ENCODE peak calls at places on chromosomes 2 and 18, in five cellular contexts. I, J, K, W and H are unnamed samples.

GRCh38 chr18:77147418-77147852 is 14.9 kb upstream of the MBP start:
- DNase-seq in K (no peak), W (no peak), I (no peak), J (peak; percentile 38), H (no peak)

GRCh38 chr2:26355038-26355995 is 8.7 kb upstream of the ADGRF3 start:
- DNase-seq in K (no peak), J (peak; percentile 100), I (no peak), W (peak; percentile 81), H (no peak)

GRCh38 chr2:33602216-33602830 is 3.2 kb upstream of the FAM98A start:
- DNase-seq in I (no peak), K (no peak), W (no peak), J (no peak), H (no peak)

GRCh38 chr2:151760139-151760650 is 25.9 kb upstream of the NEB start:
- DNase-seq in I (no peak), W (no peak), K (no peak), J (peak; percentile 55), H (no peak)

GRCh38 chr18:46148810-46149209 is 44.6 kb downstream of the HAUS1 start:
- DNase-seq in W (peak; percentile 39), K (peak; percentile 70), J (peak; percentile 61), I (no peak), H (peak; percentile 68)

GRCh38 chr2:142981069-142981378 is 103.6 kb downstream of the KYNU start:
- DNase-seq in W (no peak), I (no peak), J (no peak), K (no peak), H (no peak)

GRCh38 chr2:10538224-10538894 is 90.2 kb upstream of the ODC1 start:
- DNase-seq in J (peak; percentile 99), W (no peak), I (peak; percentile 17), K (no peak), H (no peak)

GRCh38 chr2:46145017-46145416 is 152.2 kb upstream of the EPAS1 start:
- DNase-seq in I (no peak), J (no peak), W (no peak), K (no peak), H (no peak)

GRCh38 chr2:218285604-218286003 is 6.7 kb downstream of the TMBIM1 start:
- DNase-seq in I (no peak), J (no peak), K (no peak), W (no peak), H (no peak)

GRCh38 chr2:178320011-178320410 is 125.7 kb downstream of the OSBPL6 start:
- DNase-seq in W (no peak), I (no peak), J (peak; percentile 19), K (no peak), H (no peak)

GRCh38 chr2:98959759-98960507 is 23.9 kb upstream of the CRACDL start:
- DNase-seq in W (no peak), K (no peak), I (no peak), J (no peak), H (no peak)

GRCh38 chr2:205716126-205716525 is 33.8 kb downstream of the NRP2 start:
- DNase-seq in W (no peak), J (no peak), I (no peak), K (peak; percentile 35), H (no peak)
- TF ChIP-seq CTCF in W (peak; percentile 11), J (peak; percentile 39), I (no peak), K (peak; percentile 13), H (no peak)

GRCh38 chr2:127195140-127196074 is 24.7 kb downstream of the CYP27C1 start:
- DNase-seq in I (no peak), J (no peak), W (no peak), K (no peak), H (no peak)

GRCh38 chr2:127196549-127196948 is 23.6 kb downstream of the CYP27C1 start:
- DNase-seq in I (no peak), W (no peak), K (no peak), J (no peak), H (no peak)

GRCh38 chr2:127197475-127198385 is 22.4 kb downstream of the CYP27C1 start:
- DNase-seq in J (peak; percentile 38), I (peak; percentile 85), K (peak; percentile 87), W (no peak), H (peak; percentile 67)

GRCh38 chr2:127199223-127199622 is 20.9 kb downstream of the CYP27C1 start:
- DNase-seq in W (no peak), J (no peak), K (no peak), I (no peak), H (no peak)

GRCh38 chr2:127196998-127197397 is 23.1 kb downstream of the CYP27C1 start:
- DNase-seq in K (no peak), W (no peak), I (no peak), J (peak; percentile 29), H (no peak)
- TF ChIP-seq CTCF in K (peak; percentile 84), W (no peak), I (no peak), J (peak; percentile 39), H (peak; percentile 40)

GRCh38 chr18:36828157-36828629 is 609 bp downstream of the TPGS2 start:
- DNase-seq in J (peak; percentile 59), K (no peak), I (peak; percentile 60), W (no peak), H (no peak)

GRCh38 chr18:36830141-36830495 is 1.2 kb downstream of the KIAA1328 start:
- DNase-seq in W (no peak), K (no peak), I (no peak), J (no peak), H (no peak)

GRCh38 chr18:36829362-36830140 is 624 bp downstream of the KIAA1328 start:
- DNase-seq in J (peak; percentile 33), K (no peak), W (no peak), I (no peak), H (no peak)

GRCh38 chr18:36831139-36831538 is 2.2 kb downstream of the KIAA1328 start:
- DNase-seq in J (peak; percentile 87), K (no peak), W (no peak), I (no peak), H (no peak)

DNA sequence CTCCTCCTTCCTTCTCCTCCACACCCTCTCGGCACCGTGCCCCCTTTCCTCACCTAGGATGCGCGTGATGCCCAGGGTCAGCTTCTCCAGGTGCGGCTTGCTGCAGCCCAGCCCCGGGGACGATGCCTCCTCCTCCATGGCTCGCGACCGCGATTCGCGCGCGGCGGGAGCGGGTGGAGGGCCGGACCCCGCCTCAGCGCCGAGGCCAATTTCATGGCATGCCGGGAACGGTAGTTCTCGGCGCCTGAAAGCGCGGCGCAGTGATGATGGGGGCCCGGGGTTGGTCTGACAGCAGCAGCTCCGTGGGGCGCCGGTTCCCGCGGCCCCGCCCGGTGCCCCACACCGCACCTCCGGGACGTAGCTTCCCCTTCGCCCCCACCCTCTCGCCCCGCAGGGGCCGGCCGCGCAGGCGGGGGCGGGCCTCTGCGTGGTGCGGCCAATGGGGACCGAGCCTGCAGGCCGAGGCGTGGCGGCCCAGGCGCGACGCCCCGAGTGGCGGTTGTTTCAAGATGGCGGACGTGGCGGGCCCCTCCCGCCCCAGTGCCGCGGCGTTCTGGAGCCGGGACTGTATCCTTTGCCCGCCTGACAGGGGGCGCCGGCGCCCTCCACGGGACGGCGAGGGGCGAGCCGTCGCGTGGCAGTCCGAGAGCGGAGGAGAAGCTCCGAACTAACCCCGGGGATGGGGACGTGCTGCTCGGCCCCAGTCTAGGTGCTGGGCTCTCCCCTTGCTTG is at the start of the genes KIAA1328 and TPGS2:
- DNase-seq in W (no peak), J (peak; percentile 68), I (peak; percentile 95), K (peak; percentile 87), H (peak; percentile 84)
- TF ChIP-seq CTCF in W (peak; percentile 35), J (peak; percentile 54), I (no peak), K (peak; percentile 55), H (no peak)

GRCh38 chr2:191030521-191031154 is 16.7 kb upstream of the STAT1 start:
- DNase-seq in W (no peak), J (peak; percentile 63), I (no peak), K (peak; percentile 52), H (peak; percentile 27)
- TF ChIP-seq CTCF in W (peak; percentile 62), J (peak; percentile 65), I (peak; percentile 57), K (peak; percentile 58), H (peak; percentile 66)